ENCODE peak calls at places on chromosomes 4 and X, in nine cellular contexts. One of them, this sample, is unnamed.

GRCh38 chr4:107666134-107666533 is 53.9 kb downstream of the PAPSS1 start:
- DNase-seq in tibial nerve: no peak
- DNase-seq in SK-N-SH: peak; percentile 2
- DNase-seq in esophagus squamous epithelium: no peak
- DNase-seq in heart right ventricle: no peak
- DNase-seq in PC-9: no peak
- DNase-seq in adrenal gland: no peak
- DNase-seq in stomach: no peak
- DNase-seq in endothelial cell of umbilical vein: peak; percentile 57
- DNase-seq in this sample: no peak

GRCh38 chrX:57227691-57228090 is 58.8 kb upstream of the FAAH2 start:
- DNase-seq in esophagus squamous epithelium: no peak
- DNase-seq in stomach: no peak
- DNase-seq in tibial nerve: no peak
- DNase-seq in heart right ventricle: no peak
- DNase-seq in endothelial cell of umbilical vein: no peak
- DNase-seq in PC-9: peak; percentile 33
- DNase-seq in adrenal gland: no peak
- DNase-seq in SK-N-SH: no peak
- DNase-seq in this sample: no peak

GRCh38 chr4:172813359-172813923 is 355.2 kb upstream of the GALNT7 start:
- DNase-seq in SK-N-SH: no peak
- DNase-seq in stomach: no peak
- DNase-seq in adrenal gland: no peak
- DNase-seq in tibial nerve: no peak
- DNase-seq in endothelial cell of umbilical vein: no peak
- DNase-seq in PC-9: no peak
- DNase-seq in heart right ventricle: no peak
- DNase-seq in esophagus squamous epithelium: no peak
- DNase-seq in this sample: no peak

GRCh38 chrX:118755633-118756032 is 28.2 kb downstream of the IL13RA1 start:
- DNase-seq in tibial nerve: peak; percentile 7
- DNase-seq in SK-N-SH: no peak
- DNase-seq in heart right ventricle: no peak
- DNase-seq in PC-9: no peak
- DNase-seq in adrenal gland: no peak
- DNase-seq in stomach: no peak
- DNase-seq in endothelial cell of umbilical vein: no peak
- DNase-seq in esophagus squamous epithelium: no peak
- DNase-seq in this sample: no peak

GRCh38 chr4:123506311-123506685 is 109.7 kb downstream of the SPRY1 start:
- DNase-seq in adrenal gland: no peak
- DNase-seq in stomach: no peak
- DNase-seq in PC-9: no peak
- DNase-seq in esophagus squamous epithelium: no peak
- DNase-seq in endothelial cell of umbilical vein: no peak
- DNase-seq in SK-N-SH: no peak
- DNase-seq in heart right ventricle: no peak
- DNase-seq in tibial nerve: no peak
- DNase-seq in this sample: no peak

GRCh38 chr4:8594097-8595038 is 1.8 kb downstream of the CPZ start:
- DNase-seq in heart right ventricle: peak; percentile 64
- DNase-seq in SK-N-SH: peak; percentile 93
- DNase-seq in PC-9: peak; percentile 64
- DNase-seq in stomach: peak; percentile 58
- DNase-seq in endothelial cell of umbilical vein: peak; percentile 53
- DNase-seq in esophagus squamous epithelium: no peak
- DNase-seq in tibial nerve: peak; percentile 79
- DNase-seq in adrenal gland: peak; percentile 70
- DNase-seq in this sample: peak; percentile 14

GRCh38 chrX:102155806-102156179 is at the start of gene BEX5:
- DNase-seq in endothelial cell of umbilical vein: peak; percentile 51
- DNase-seq in esophagus squamous epithelium: no peak
- DNase-seq in adrenal gland: peak; percentile 56
- DNase-seq in PC-9: peak; percentile 0
- DNase-seq in heart right ventricle: peak; percentile 17
- DNase-seq in stomach: peak; percentile 72
- DNase-seq in SK-N-SH: peak; percentile 53
- DNase-seq in tibial nerve: no peak
- DNase-seq in this sample: peak; percentile 37

GRCh38 chr4:72376901-72377300 is 192.1 kb downstream of the ADAMTS3 start:
- DNase-seq in PC-9: no peak
- DNase-seq in endothelial cell of umbilical vein: no peak
- DNase-seq in heart right ventricle: no peak
- DNase-seq in adrenal gland: no peak
- DNase-seq in tibial nerve: no peak
- DNase-seq in stomach: no peak
- DNase-seq in SK-N-SH: no peak
- DNase-seq in esophagus squamous epithelium: no peak
- DNase-seq in this sample: no peak

DNA sequence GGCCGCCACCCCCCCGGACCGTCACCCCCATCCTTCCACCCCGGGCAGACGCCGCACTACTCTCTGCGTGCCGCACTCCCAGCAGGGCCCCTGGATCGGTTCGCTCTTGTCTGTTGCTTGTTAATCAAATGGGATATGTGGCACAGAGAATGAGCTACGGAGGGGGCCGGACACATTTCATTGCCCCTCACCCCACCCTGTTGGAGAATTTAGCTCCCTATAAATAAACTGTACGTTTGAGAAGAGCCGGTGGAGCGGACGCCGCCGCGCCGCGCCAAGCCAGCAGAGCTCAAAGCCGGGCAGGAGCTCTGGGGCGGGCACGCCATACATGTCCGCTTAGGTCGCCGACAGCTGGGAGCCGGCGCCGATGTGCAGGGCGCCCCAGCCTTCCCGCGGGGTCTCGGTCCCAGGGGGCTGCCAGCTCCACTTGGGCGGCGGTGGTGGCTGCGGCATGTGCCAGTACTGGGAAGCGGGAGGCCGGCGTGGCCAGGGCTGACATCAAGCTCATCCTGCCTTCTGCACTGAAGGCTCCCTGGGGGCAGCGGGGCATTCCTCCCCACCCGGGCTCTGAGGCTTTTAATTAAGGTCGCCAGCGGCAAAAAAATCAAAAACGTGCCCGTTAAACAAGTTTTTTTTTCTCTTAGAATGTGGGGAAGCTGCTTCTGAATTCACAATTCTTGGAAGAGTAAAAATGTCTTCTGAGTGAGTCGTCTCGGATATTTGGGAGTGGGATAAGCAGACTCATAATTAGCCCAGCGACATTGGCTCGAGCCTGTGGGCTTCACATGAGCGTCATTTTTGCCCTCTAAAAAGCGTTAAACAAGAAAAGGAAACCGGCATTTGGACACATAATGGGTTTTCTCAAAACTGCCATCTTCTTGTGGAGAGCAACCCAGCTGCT is 1.1 kb upstream of the PCDH19 start:
- DNase-seq in esophagus squamous epithelium: no peak
- DNase-seq in SK-N-SH: peak; percentile 33
- DNase-seq in adrenal gland: no peak
- DNase-seq in PC-9: no peak
- DNase-seq in endothelial cell of umbilical vein: peak; percentile 7
- DNase-seq in tibial nerve: no peak
- DNase-seq in stomach: no peak
- DNase-seq in heart right ventricle: no peak
- DNase-seq in this sample: no peak
- H3K4me3 ChIP-seq in esophagus squamous epithelium: peak overlapping the region; percentile 46
- H3K4me3 ChIP-seq in SK-N-SH: no peak overlapping the region
- H3K4me3 ChIP-seq in adrenal gland: no peak overlapping the region
- H3K4me3 ChIP-seq in PC-9: no peak overlapping the region
- H3K4me3 ChIP-seq in endothelial cell of umbilical vein: peak overlapping the region; percentile 27
- H3K4me3 ChIP-seq in tibial nerve: peak overlapping the region; percentile 9
- H3K4me3 ChIP-seq in stomach: peak overlapping the region; percentile 46
- H3K4me3 ChIP-seq in heart right ventricle: no peak overlapping the region
- H3K4me3 ChIP-seq in this sample: no peak overlapping the region

GRCh38 chrX:13747836-13748235 is 13.3 kb downstream of the OFD1 start:
- DNase-seq in SK-N-SH: peak; percentile 27
- DNase-seq in endothelial cell of umbilical vein: peak; percentile 46
- DNase-seq in heart right ventricle: peak; percentile 18
- DNase-seq in esophagus squamous epithelium: no peak
- DNase-seq in stomach: peak; percentile 40
- DNase-seq in PC-9: peak; percentile 18
- DNase-seq in tibial nerve: peak; percentile 65
- DNase-seq in adrenal gland: peak; percentile 57
- DNase-seq in this sample: peak; percentile 21

GRCh38 chrX:13748486-13748885 is 13.9 kb downstream of the OFD1 start:
- DNase-seq in esophagus squamous epithelium: no peak
- DNase-seq in tibial nerve: no peak
- DNase-seq in stomach: no peak
- DNase-seq in PC-9: no peak
- DNase-seq in endothelial cell of umbilical vein: no peak
- DNase-seq in heart right ventricle: no peak
- DNase-seq in SK-N-SH: no peak
- DNase-seq in adrenal gland: no peak
- DNase-seq in this sample: no peak

GRCh38 chrX:13752141-13752540 is 17.6 kb downstream of the OFD1 start:
- DNase-seq in heart right ventricle: no peak
- DNase-seq in SK-N-SH: no peak
- DNase-seq in endothelial cell of umbilical vein: no peak
- DNase-seq in stomach: no peak
- DNase-seq in esophagus squamous epithelium: no peak
- DNase-seq in PC-9: no peak
- DNase-seq in adrenal gland: no peak
- DNase-seq in tibial nerve: no peak
- DNase-seq in this sample: no peak

GRCh38 chrX:13750812-13751211 is 16.3 kb downstream of the OFD1 start:
- DNase-seq in tibial nerve: no peak
- DNase-seq in esophagus squamous epithelium: no peak
- DNase-seq in endothelial cell of umbilical vein: no peak
- DNase-seq in adrenal gland: no peak
- DNase-seq in SK-N-SH: no peak
- DNase-seq in stomach: no peak
- DNase-seq in PC-9: no peak
- DNase-seq in heart right ventricle: no peak
- DNase-seq in this sample: no peak

DNA sequence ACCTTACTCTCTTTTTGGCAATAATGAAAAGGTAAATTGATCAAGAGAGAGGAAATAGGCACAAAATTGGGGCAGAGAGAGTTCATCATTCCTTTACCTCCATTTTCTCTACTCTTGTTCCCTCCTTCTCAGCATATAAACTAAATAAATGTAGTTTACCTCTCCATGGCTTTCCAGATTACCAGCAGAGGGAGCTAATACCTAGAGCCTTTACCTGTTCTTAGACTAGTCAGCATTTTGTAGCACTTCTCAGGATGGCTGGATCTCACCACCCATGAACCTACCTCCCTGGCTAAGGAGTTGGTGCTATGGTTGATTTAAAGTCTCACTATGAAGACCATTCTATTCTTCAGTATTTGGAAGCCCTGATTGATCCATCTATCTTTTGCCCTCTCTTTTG is 15.7 kb downstream of the OFD1 start:
- DNase-seq in endothelial cell of umbilical vein: peak; percentile 35
- DNase-seq in stomach: no peak
- DNase-seq in tibial nerve: no peak
- DNase-seq in heart right ventricle: no peak
- DNase-seq in adrenal gland: no peak
- DNase-seq in SK-N-SH: peak; percentile 36
- DNase-seq in PC-9: no peak
- DNase-seq in esophagus squamous epithelium: no peak
- DNase-seq in this sample: no peak
- TF ChIP-seq CTCF in endothelial cell of umbilical vein: peak; percentile 22
- TF ChIP-seq CTCF in stomach: peak; percentile 16
- TF ChIP-seq CTCF in tibial nerve: peak; percentile 31
- TF ChIP-seq CTCF in heart right ventricle: peak; percentile 61
- TF ChIP-seq CTCF in adrenal gland: peak; percentile 40
- TF ChIP-seq CTCF in SK-N-SH: peak; percentile 71
- TF ChIP-seq CTCF in PC-9: peak; percentile 68
- TF ChIP-seq CTCF in esophagus squamous epithelium: peak; percentile 65
- TF ChIP-seq CTCF in this sample: peak; percentile 77

GRCh38 chr4:145170209-145170608 is 10.2 kb downstream of the OTUD4 start:
- DNase-seq in heart right ventricle: no peak
- DNase-seq in tibial nerve: no peak
- DNase-seq in esophagus squamous epithelium: no peak
- DNase-seq in adrenal gland: no peak
- DNase-seq in stomach: no peak
- DNase-seq in endothelial cell of umbilical vein: peak; percentile 73
- DNase-seq in PC-9: no peak
- DNase-seq in SK-N-SH: no peak
- DNase-seq in this sample: no peak

GRCh38 chr4:145171919-145172318 is 8.5 kb downstream of the OTUD4 start:
- DNase-seq in tibial nerve: no peak
- DNase-seq in PC-9: no peak
- DNase-seq in endothelial cell of umbilical vein: peak; percentile 81
- DNase-seq in esophagus squamous epithelium: no peak
- DNase-seq in stomach: no peak
- DNase-seq in adrenal gland: no peak
- DNase-seq in heart right ventricle: no peak
- DNase-seq in SK-N-SH: no peak
- DNase-seq in this sample: no peak

GRCh38 chr4:145167884-145168283 is 12.5 kb downstream of the OTUD4 start:
- DNase-seq in PC-9: no peak
- DNase-seq in tibial nerve: no peak
- DNase-seq in esophagus squamous epithelium: no peak
- DNase-seq in heart right ventricle: no peak
- DNase-seq in endothelial cell of umbilical vein: no peak
- DNase-seq in stomach: no peak
- DNase-seq in adrenal gland: no peak
- DNase-seq in SK-N-SH: no peak
- DNase-seq in this sample: no peak

GRCh38 chr4:145168578-145169187 is 11.7 kb downstream of the OTUD4 start:
- DNase-seq in PC-9: no peak
- DNase-seq in esophagus squamous epithelium: no peak
- DNase-seq in stomach: no peak
- DNase-seq in heart right ventricle: no peak
- DNase-seq in adrenal gland: no peak
- DNase-seq in endothelial cell of umbilical vein: no peak
- DNase-seq in tibial nerve: no peak
- DNase-seq in SK-N-SH: no peak
- DNase-seq in this sample: no peak
- H3K36me3 ChIP-seq in PC-9: peaks cover 10% of the 10 kb centered on the region
- H3K36me3 ChIP-seq in esophagus squamous epithelium: no peaks in the 10 kb centered on the region
- H3K36me3 ChIP-seq in stomach: peaks cover 75% of the 10 kb centered on the region
- H3K36me3 ChIP-seq in heart right ventricle: no peaks in the 10 kb centered on the region
- H3K36me3 ChIP-seq in adrenal gland: no peaks in the 10 kb centered on the region
- H3K36me3 ChIP-seq in endothelial cell of umbilical vein: peaks cover 7% of the 10 kb centered on the region
- H3K36me3 ChIP-seq in tibial nerve: peaks cover 70% of the 10 kb centered on the region
- H3K36me3 ChIP-seq in SK-N-SH: peaks cover 45% of the 10 kb centered on the region
- H3K36me3 ChIP-seq in this sample: no peaks in the 10 kb centered on the region

GRCh38 chrX:17738737-17739535 is 1.6 kb downstream of the SCML1 start:
- DNase-seq in stomach: no peak
- DNase-seq in SK-N-SH: no peak
- DNase-seq in endothelial cell of umbilical vein: peak; percentile 0
- DNase-seq in adrenal gland: no peak
- DNase-seq in tibial nerve: no peak
- DNase-seq in PC-9: no peak
- DNase-seq in esophagus squamous epithelium: no peak
- DNase-seq in heart right ventricle: no peak
- DNase-seq in this sample: no peak

GRCh38 chrX:17737707-17738001 is 361 bp downstream of the SCML1 start:
- DNase-seq in tibial nerve: no peak
- DNase-seq in esophagus squamous epithelium: no peak
- DNase-seq in PC-9: no peak
- DNase-seq in stomach: no peak
- DNase-seq in heart right ventricle: no peak
- DNase-seq in adrenal gland: no peak
- DNase-seq in endothelial cell of umbilical vein: peak; percentile 18
- DNase-seq in SK-N-SH: no peak
- DNase-seq in this sample: no peak

GRCh38 chrX:17736856-17737706 is at the start of gene SCML1:
- DNase-seq in PC-9: peak; percentile 95
- DNase-seq in SK-N-SH: peak; percentile 84
- DNase-seq in adrenal gland: peak; percentile 98
- DNase-seq in stomach: peak; percentile 97
- DNase-seq in endothelial cell of umbilical vein: peak; percentile 97
- DNase-seq in esophagus squamous epithelium: peak; percentile 72
- DNase-seq in tibial nerve: peak; percentile 94
- DNase-seq in heart right ventricle: peak; percentile 97
- DNase-seq in this sample: peak; percentile 80

GRCh38 chrX:17736478-17736855 is 826 bp upstream of the SCML1 start:
- DNase-seq in SK-N-SH: no peak
- DNase-seq in adrenal gland: no peak
- DNase-seq in heart right ventricle: no peak
- DNase-seq in PC-9: no peak
- DNase-seq in endothelial cell of umbilical vein: no peak
- DNase-seq in esophagus squamous epithelium: no peak
- DNase-seq in tibial nerve: no peak
- DNase-seq in stomach: no peak
- DNase-seq in this sample: no peak

DNA sequence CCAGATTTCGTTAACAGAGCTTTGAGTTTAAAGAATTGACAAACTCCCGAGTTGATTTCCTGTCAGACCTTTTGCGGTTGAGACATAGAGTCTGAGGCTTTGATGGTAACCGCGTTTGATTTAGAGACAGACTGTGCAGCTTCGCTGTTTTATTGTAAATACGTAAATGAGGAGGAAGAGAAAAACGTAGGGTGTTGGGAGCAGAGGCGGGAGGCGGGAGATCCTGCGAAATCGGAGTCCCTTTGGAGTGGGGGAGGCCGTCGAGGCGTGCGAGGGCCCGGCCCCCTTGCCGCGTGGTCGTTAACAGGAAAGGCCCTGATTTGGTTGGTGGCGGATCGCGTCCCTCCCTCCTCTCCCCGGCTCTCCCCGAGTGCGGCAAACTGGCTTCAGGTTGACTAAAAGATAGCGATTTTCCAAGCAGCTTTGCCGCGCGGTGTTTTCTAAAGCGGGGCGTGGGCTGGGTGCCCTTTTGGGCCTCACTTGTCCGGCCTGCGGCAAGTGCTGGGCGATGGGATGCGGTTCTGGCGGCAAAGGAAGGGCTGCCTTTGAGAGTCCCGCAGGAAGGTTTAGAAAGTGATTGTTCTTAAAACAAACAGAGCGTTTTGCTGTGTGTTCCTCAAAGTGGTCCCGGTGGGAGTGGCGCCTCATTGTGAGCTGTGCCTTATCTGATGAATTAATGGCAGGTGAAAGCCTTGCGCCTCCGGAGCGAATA is 865 bp downstream of the SCML1 start:
- DNase-seq in esophagus squamous epithelium: no peak
- DNase-seq in PC-9: peak; percentile 59
- DNase-seq in adrenal gland: peak; percentile 54
- DNase-seq in stomach: peak; percentile 35
- DNase-seq in endothelial cell of umbilical vein: peak; percentile 30
- DNase-seq in SK-N-SH: peak; percentile 30
- DNase-seq in tibial nerve: peak; percentile 28
- DNase-seq in heart right ventricle: peak; percentile 12
- DNase-seq in this sample: no peak
- H3K4me3 ChIP-seq in esophagus squamous epithelium: peak overlapping the region; percentile 62
- H3K4me3 ChIP-seq in PC-9: peak overlapping the region; percentile 94
- H3K4me3 ChIP-seq in adrenal gland: peak overlapping the region; percentile 56
- H3K4me3 ChIP-seq in stomach: peak overlapping the region; percentile 50
- H3K4me3 ChIP-seq in endothelial cell of umbilical vein: peak overlapping the region; percentile 63
- H3K4me3 ChIP-seq in SK-N-SH: peak overlapping the region; percentile 65
- H3K4me3 ChIP-seq in tibial nerve: peak overlapping the region; percentile 43
- H3K4me3 ChIP-seq in heart right ventricle: peak overlapping the region; percentile 60
- H3K4me3 ChIP-seq in this sample: peak overlapping the region; percentile 67

This sample was measured in kidney epithelial cell.